ENCODE peak calls at places on chromosome 6, in ten cellular contexts. J is breast epithelium, X is GM23338, Z is A549, C is fibroblast of the aortic adventitia, S is pancreas, U is RWPE1, W is HFFc6, G is WTC11, A is fibroblast of lung. F is an unnamed sample.
A peak's percentile ranks its signal among the peaks of the same experiment; 100 is the strongest.

GRCh38 chr6:32609731-32610640 is 20.3 kb upstream of the HLA-DRB1 start:
- DNase-seq in S (no peak), Z (peak; percentile 87), X (peak; percentile 98), J (no peak), U (peak; percentile 90), W (peak; percentile 65), C (peak; percentile 95), A (peak; percentile 83), G (no peak), F (peak; percentile 81)

GRCh38 chr6:22827760-22828159 is 258.4 kb downstream of the HDGFL1 start:
- DNase-seq in S (no peak), C (peak; percentile 61), A (peak; percentile 61), J (no peak), U (no peak), G (no peak), W (peak; percentile 3), X (no peak), Z (peak; percentile 1), F (no peak)

GRCh38 chr6:107435798-107436197 is 23.6 kb downstream of the PDSS2 start:
- DNase-seq in J (no peak), U (no peak), X (no peak), C (peak; percentile 44), W (no peak), G (no peak), A (no peak), S (no peak), Z (no peak), F (no peak)

GRCh38 chr6:77561768-77562314 is 91.0 kb upstream of the MEI4 start:
- DNase-seq in S (no peak), W (no peak), J (no peak), Z (no peak), X (no peak), A (no peak), U (no peak), C (no peak), G (no peak), F (no peak)

GRCh38 chr6:74073429-74073828 is 377.4 kb downstream of the CD109 start:
- DNase-seq in Z (no peak), J (no peak), S (no peak), C (peak; percentile 66), W (peak; percentile 79), G (no peak), X (no peak), A (peak; percentile 62), U (peak; percentile 69), F (no peak)

GRCh38 chr6:125245523-125246264 is 56.1 kb downstream of the HDDC2 start:
- DNase-seq in U (peak; percentile 15), A (no peak), X (peak; percentile 26), J (no peak), W (no peak), S (no peak), Z (no peak), G (peak; percentile 43), C (no peak), F (no peak)

GRCh38 chr6:53165333-53165732 is 16.7 kb upstream of the GCM1 start:
- DNase-seq in X (no peak), S (no peak), C (no peak), Z (no peak), A (peak; percentile 60), G (no peak), J (no peak), W (peak; percentile 84), U (no peak), F (no peak)

GRCh38 chr6:155216312-155217028 is 47.3 kb upstream of the CLDN20 start:
- DNase-seq in W (no peak), S (no peak), J (no peak), U (no peak), C (no peak), A (no peak), X (peak; percentile 41), G (peak; percentile 33), Z (no peak), F (no peak)

GRCh38 chr6:63690210-63690609 is 54.6 kb downstream of the PHF3 start:
- DNase-seq in S (no peak), A (no peak), X (no peak), G (no peak), J (no peak), C (no peak), U (no peak), Z (no peak), W (no peak), F (no peak)

GRCh38 chr6:157019115-157019628 is 242.0 kb downstream of the ARID1B start:
- DNase-seq in Z (peak; percentile 23), X (peak; percentile 56), S (no peak), G (no peak), A (no peak), J (no peak), U (no peak), W (peak; percentile 23), C (peak; percentile 5), F (no peak)

GRCh38 chr6:55895972-55896371 is 20.6 kb upstream of the BMP5 start:
- DNase-seq in S (no peak), X (no peak), U (no peak), C (no peak), A (no peak), Z (no peak), J (no peak), W (no peak), G (no peak), F (no peak)

GRCh38 chr6:28643017-28643740 is 117.5 kb downstream of the GPX5 start:
- DNase-seq in X (peak; percentile 83), Z (peak; percentile 87), U (no peak), S (no peak), J (no peak), A (peak; percentile 81), G (peak; percentile 78), W (peak; percentile 89), C (peak; percentile 67), F (no peak)

GRCh38 chr6:99333068-99333467 is 16.4 kb downstream of the FAXC start:
- DNase-seq in J (no peak), C (no peak), S (no peak), G (no peak), A (no peak), W (no peak), Z (no peak), U (no peak), X (no peak), F (no peak)

GRCh38 chr6:138107752-138108592 is 753 bp upstream of the PERP start:
- DNase-seq in U (peak; percentile 53), Z (peak; percentile 24), C (no peak), S (peak; percentile 54), G (peak; percentile 23), W (no peak), J (no peak), A (no peak), X (peak; percentile 59), F (no peak)

GRCh38 chr6:101597711-101598110 is 204.2 kb downstream of the GRIK2 start:
- DNase-seq in X (peak; percentile 25), U (no peak), Z (no peak), A (peak; percentile 95), J (no peak), W (peak; percentile 66), S (no peak), C (peak; percentile 33), G (no peak), F (no peak)

GRCh38 chr6:107361568-107362270 is 97.6 kb downstream of the PDSS2 start:
- DNase-seq in S (no peak), G (no peak), Z (no peak), U (no peak), C (peak; percentile 51), W (peak; percentile 71), J (no peak), X (peak; percentile 35), A (peak; percentile 90), F (no peak)

GRCh38 chr6:89961481-89961880 is 67.2 kb downstream of the GJA10 start:
- DNase-seq in S (no peak), Z (no peak), A (no peak), W (no peak), X (no peak), U (no peak), C (no peak), G (no peak), J (no peak), F (no peak)

GRCh38 chr6:142756215-142756630 is 188.8 kb downstream of the HIVEP2 start:
- DNase-seq in C (peak; percentile 71), Z (peak; percentile 38), S (no peak), X (peak; percentile 11), U (peak; percentile 30), J (no peak), G (no peak), A (peak; percentile 83), W (peak; percentile 93), F (no peak)

GRCh38 chr6:155196891-155197290 is 66.9 kb upstream of the CLDN20 start:
- DNase-seq in X (no peak), A (no peak), U (no peak), Z (no peak), C (no peak), J (no peak), S (no peak), G (no peak), W (no peak), F (no peak)

GRCh38 chr6:44192428-44193041 is 24.2 kb upstream of the MYMX start:
- DNase-seq in S (no peak), X (peak; percentile 69), C (no peak), G (no peak), J (no peak), A (no peak), W (no peak), Z (no peak), U (no peak), F (no peak)
- TF ChIP-seq CTCF in S (no peak), X (no peak), C (no peak), G (no peak), J (no peak), A (no peak), W (no peak), Z (no peak), U (no peak), F (no peak)

GRCh38 chr6:152232494-152233151 is 404.5 kb downstream of the SYNE1 start:
- DNase-seq in G (no peak), W (peak; percentile 49), C (peak; percentile 79), A (peak; percentile 76), J (no peak), X (no peak), S (no peak), U (no peak), Z (no peak), F (no peak)
- TF ChIP-seq CTCF in G (no peak), W (peak; percentile 53), C (peak; percentile 31), A (no peak), J (no peak), X (no peak), S (no peak), U (no peak), Z (no peak), F (no peak)

DNA sequence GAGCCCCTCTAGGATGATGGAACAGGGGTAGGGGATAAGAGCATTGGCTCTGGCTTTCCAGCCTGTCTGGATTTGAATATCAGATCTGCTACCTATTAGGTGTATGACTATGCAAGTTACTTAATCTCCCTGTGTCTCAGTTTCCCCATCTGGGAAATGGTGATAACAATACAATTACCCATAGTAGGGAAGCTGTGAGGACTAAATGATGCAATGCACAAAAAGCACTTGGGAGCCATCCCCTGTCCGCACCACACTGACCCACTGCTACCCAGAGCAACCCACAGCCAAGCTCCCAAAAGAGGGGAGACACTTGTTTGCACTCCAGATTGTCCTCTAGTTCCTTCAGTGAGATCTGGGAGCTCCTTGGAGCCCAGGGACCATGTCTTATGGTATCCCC is 30.1 kb downstream of the C6orf132 start:
- DNase-seq in J (no peak), G (no peak), W (no peak), A (no peak), U (no peak), X (no peak), C (no peak), Z (no peak), S (no peak), F (no peak)
- TF ChIP-seq CTCF in J (no peak), G (no peak), W (no peak), A (no peak), U (no peak), X (no peak), C (no peak), Z (no peak), S (no peak), F (no peak)

GRCh38 chr6:169700296-169700695 is 1.5 kb downstream of the WDR27 start:
- DNase-seq in J (no peak), X (peak; percentile 38), G (no peak), S (no peak), Z (no peak), U (no peak), C (peak; percentile 37), W (peak; percentile 45), A (peak; percentile 68), F (no peak)
- TF ChIP-seq CTCF in J (no peak), X (no peak), G (no peak), S (no peak), Z (no peak), U (no peak), C (no peak), W (no peak), A (no peak), F (no peak)

F was measured in mesothelial cell of epicardium.